ENCODE peak calls at places on chromosome 20, in eight cellular contexts. D, Y, M, Z, S, C, V and F are unnamed samples.

GRCh38 chr20:61966492-61967244 is 99.0 kb downstream of the TAF4 start:
- DNase-seq in D (no peak), Y (no peak), M (no peak), Z (no peak), S (no peak), C (no peak), V (no peak), F (no peak)

GRCh38 chr20:59765599-59766177 is 161.3 kb downstream of the PHACTR3 start:
- DNase-seq in D (peak), Y (no peak), M (no peak), Z (peak), S (no peak), C (no peak), V (peak), F (peak)

GRCh38 chr20:45817652-45818194 is 5.3 kb downstream of the UBE2C start:
- DNase-seq in D (no peak), Y (no peak), M (no peak), Z (peak), S (peak), C (peak), V (no peak), F (no peak)

GRCh38 chr20:34190679-34191090 is 50.5 kb upstream of the ASIP start:
- DNase-seq in D (peak), Y (peak), M (no peak), Z (peak), S (peak), C (peak), V (peak), F (peak)

GRCh38 chr20:487655-488054 is 25.3 kb upstream of the TBC1D20 start:
- DNase-seq in D (no peak), Y (no peak), M (no peak), Z (no peak), S (no peak), C (no peak), V (no peak), F (no peak)

GRCh38 chr20:21796059-21796458 is 90.6 kb downstream of the PAX1 start:
- DNase-seq in D (no peak), Y (no peak), M (no peak), Z (peak), S (no peak), C (no peak), V (no peak), F (peak)

GRCh38 chr20:9147553-9148024 is 78.7 kb downstream of the PLCB4 start:
- DNase-seq in D (no peak), Y (no peak), M (no peak), Z (no peak), S (no peak), C (peak), V (no peak), F (no peak)

GRCh38 chr20:57094991-57095390 is 171.4 kb downstream of the BMP7 start:
- DNase-seq in D (no peak), Y (no peak), M (no peak), Z (no peak), S (no peak), C (no peak), V (no peak), F (no peak)

GRCh38 chr20:10718671-10719070 is 44.9 kb upstream of the JAG1 start:
- DNase-seq in D (no peak), Y (no peak), M (no peak), Z (no peak), S (no peak), C (no peak), V (no peak), F (no peak)

GRCh38 chr20:19317240-19318069 is 105.0 kb downstream of the SLC24A3 start:
- DNase-seq in D (no peak), Y (no peak), M (no peak), Z (peak), S (no peak), C (no peak), V (no peak), F (no peak)

GRCh38 chr20:20593447-20594170 is 118.8 kb downstream of the RALGAPA2 start:
- DNase-seq in D (no peak), Y (peak), M (no peak), Z (peak), S (no peak), C (peak), V (no peak), F (peak)

GRCh38 chr20:60048634-60049578 is 90.7 kb downstream of the CDH26 start:
- DNase-seq in D (no peak), Y (no peak), M (no peak), Z (no peak), S (no peak), C (no peak), V (no peak), F (no peak)

GRCh38 chr20:37423545-37423944 is 77.6 kb downstream of the SRC start:
- DNase-seq in D (no peak), Y (no peak), M (no peak), Z (no peak), S (no peak), C (no peak), V (no peak), F (no peak)

GRCh38 chr20:37944456-37944981 is 41.6 kb downstream of the VSTM2L start:
- DNase-seq in D (no peak), Y (no peak), M (no peak), Z (no peak), S (no peak), C (no peak), V (no peak), F (no peak)

GRCh38 chr20:57890254-57890800 is 180.5 kb upstream of the PMEPA1 start:
- DNase-seq in D (no peak), Y (no peak), M (no peak), Z (no peak), S (no peak), C (no peak), V (no peak), F (no peak)

GRCh38 chr20:9516658-9516987 is 2.2 kb downstream of the LAMP5 start:
- DNase-seq in D (no peak), Y (no peak), M (no peak), Z (no peak), S (no peak), C (no peak), V (no peak), F (no peak)

GRCh38 chr20:12969071-12969669 is 39.6 kb upstream of the SPTLC3 start:
- DNase-seq in D (no peak), Y (no peak), M (no peak), Z (no peak), S (no peak), C (no peak), V (no peak), F (no peak)

GRCh38 chr20:49478266-49478665 is 4.2 kb downstream of the KCNB1 start:
- DNase-seq in D (no peak), Y (no peak), M (no peak), Z (no peak), S (no peak), C (no peak), V (no peak), F (no peak)

GRCh38 chr20:47792021-47792618 is 6.8 kb upstream of the SULF2 start:
- DNase-seq in D (no peak), Y (no peak), M (no peak), Z (peak), S (peak), C (peak), V (no peak), F (no peak)

GRCh38 chr20:42902519-42902908 is 287.2 kb downstream of the PTPRT start:
- DNase-seq in D (no peak), Y (no peak), M (no peak), Z (no peak), S (no peak), C (no peak), V (no peak), F (no peak)

GRCh38 chr20:34042286-34042685 is 48.6 kb downstream of the RALY start:
- DNase-seq in D (no peak), Y (peak), M (no peak), Z (no peak), S (no peak), C (no peak), V (no peak), F (no peak)

GRCh38 chr20:37518606-37519507 is 2.2 kb upstream of the NNAT start:
- DNase-seq in D (no peak), Y (no peak), M (no peak), Z (peak), S (no peak), C (no peak), V (no peak), F (no peak)

GRCh38 chr20:6583134-6583738 is 184.2 kb upstream of the BMP2 start:
- DNase-seq in D (peak), Y (peak), M (peak), Z (peak), S (peak), C (peak), V (no peak), F (peak)

GRCh38 chr20:48622421-48622820 is 205.4 kb downstream of the PREX1 start:
- DNase-seq in D (no peak), Y (no peak), M (no peak), Z (peak), S (no peak), C (no peak), V (no peak), F (no peak)

GRCh38 chr20:61662226-61662945 is 403.3 kb downstream of the TAF4 start:
- DNase-seq in D (no peak), Y (no peak), M (no peak), Z (peak), S (no peak), C (no peak), V (no peak), F (no peak)

GRCh38 chr20:2122921-2123320 is 21.3 kb downstream of the STK35 start:
- DNase-seq in D (no peak), Y (no peak), M (no peak), Z (no peak), S (no peak), C (peak), V (no peak), F (no peak)

GRCh38 chr20:45419188-45420091 is 3.5 kb downstream of the PIGT start:
- DNase-seq in D (no peak), Y (no peak), M (peak), Z (no peak), S (peak), C (peak), V (no peak), F (no peak)

GRCh38 chr20:63053430-63054102 is 46.8 kb upstream of the BHLHE23 start:
- DNase-seq in D (no peak), Y (no peak), M (no peak), Z (no peak), S (no peak), C (no peak), V (no peak), F (no peak)

GRCh38 chr20:20395856-20396600 is 28.1 kb downstream of the INSM1 start:
- DNase-seq in D (no peak), Y (no peak), M (no peak), Z (peak), S (no peak), C (no peak), V (no peak), F (no peak)

GRCh38 chr20:44532248-44532980 is 10.5 kb upstream of the SERINC3 start:
- DNase-seq in D (no peak), Y (no peak), M (no peak), Z (no peak), S (no peak), C (no peak), V (no peak), F (no peak)

GRCh38 chr20:61932711-61933480 is 132.8 kb downstream of the TAF4 start:
- DNase-seq in D (no peak), Y (no peak), M (no peak), Z (no peak), S (no peak), C (no peak), V (no peak), F (no peak)